ENCODE peak calls at places on chromosomes 12 and 14, in ten cellular contexts. N is T1000; D is AG20443; R is HCEC 1CT; E is stromal cell of bone marrow; I is stimulated activated effector memory CD8-positive, alpha-beta T cell treated with anti-CD3 and anti-CD28 coated beads, Interleukin-12 subunit alpha, Interleukin-12 subunit beta, amount 100 ng/mL, for 72 hours; J is nucleus accumbens; M is activated gamma-delta T cell treated with Interleukin-2 at 50 U/mL for 16 hours; S is transverse colon; U is mammary epithelial cell. F is an unnamed sample.

GRCh38 chr12:68976304-68976915 is 43.4 kb upstream of the CPM start:
- DNase-seq in D (no peak), R (no peak), I (no peak), J (no peak), S (no peak), U (no peak), M (no peak), E (no peak), N (no peak), F (no peak)

GRCh38 chr12:123200414-123200813 is 32.5 kb downstream of the MPHOSPH9 start:
- DNase-seq in J (no peak), U (no peak), R (no peak), I (no peak), E (no peak), S (no peak), M (no peak), D (no peak), N (no peak), F (no peak)

GRCh38 chr12:92543872-92544271 is 158.9 kb upstream of the PLEKHG7 start:
- DNase-seq in M (no peak), R (no peak), E (no peak), N (no peak), J (no peak), S (no peak), I (no peak), D (no peak), U (no peak), F (no peak)

GRCh38 chr12:123859035-123859434 is 96.9 kb downstream of the DNAH10 start:
- DNase-seq in N (no peak), U (no peak), D (no peak), R (no peak), E (no peak), I (no peak), S (no peak), M (no peak), J (no peak), F (no peak)

GRCh38 chr12:14886271-14886670 is 617 bp upstream of the MGP start:
- DNase-seq in R (no peak), D (no peak), M (no peak), E (no peak), S (no peak), U (peak), I (no peak), J (no peak), N (no peak), F (no peak)

GRCh38 chr12:43836455-43836989 is 641 bp downstream of the TMEM117 start:
- DNase-seq in I (no peak), R (no peak), D (no peak), J (no peak), U (no peak), E (no peak), S (no peak), M (no peak), N (no peak), F (no peak)

GRCh38 chr14:49992901-49993335 is 100.0 kb downstream of the ARF6 start:
- DNase-seq in J (no peak), D (peak), S (no peak), R (peak), U (no peak), N (peak), E (peak), I (peak), M (no peak), F (no peak)

GRCh38 chr12:125772403-125772802 is 707.2 kb downstream of the AACS start:
- DNase-seq in R (no peak), J (no peak), M (no peak), I (no peak), U (no peak), N (no peak), E (no peak), D (no peak), S (no peak), F (no peak)

GRCh38 chr12:33116284-33116683 is 219.7 kb upstream of the PKP2 start:
- DNase-seq in R (no peak), E (no peak), J (no peak), M (no peak), D (no peak), N (no peak), S (no peak), U (peak), I (no peak), F (no peak)

GRCh38 chr12:28222959-28223662 is 32.9 kb downstream of the CCDC91 start:
- DNase-seq in I (no peak), R (no peak), S (no peak), N (no peak), M (no peak), D (no peak), U (no peak), J (no peak), E (no peak), F (no peak)

GRCh38 chr14:105150368-105151111 is 18.0 kb downstream of the JAG2 start:
- DNase-seq in S (no peak), I (no peak), N (no peak), E (no peak), M (no peak), U (no peak), R (no peak), D (no peak), J (no peak), F (no peak)

GRCh38 chr12:75878382-75878720 is 153.2 kb downstream of the PHLDA1 start:
- DNase-seq in U (peak), M (no peak), N (no peak), D (no peak), J (no peak), E (no peak), I (no peak), R (peak), S (no peak), F (no peak)

GRCh38 chr12:122403831-122404230 is 18.6 kb downstream of the CLIP1 start:
- DNase-seq in I (no peak), R (no peak), N (no peak), J (no peak), E (no peak), S (no peak), M (no peak), U (no peak), D (no peak), F (no peak)

GRCh38 chr12:43332977-43333649 is 218.9 kb downstream of the ADAMTS20 start:
- DNase-seq in E (no peak), U (peak), J (no peak), S (no peak), N (no peak), D (no peak), R (peak), I (no peak), M (no peak), F (no peak)

GRCh38 chr12:96210376-96211055 is 16.3 kb downstream of the ELK3 start:
- DNase-seq in M (peak), R (no peak), D (no peak), U (no peak), J (no peak), N (no peak), E (no peak), I (no peak), S (no peak), F (no peak)

GRCh38 chr12:113161415-113162016 is 12.0 kb downstream of the CFAP73 start:
- DNase-seq in I (no peak), R (no peak), M (no peak), U (no peak), J (no peak), N (no peak), D (no peak), E (no peak), S (no peak), F (no peak)

GRCh38 chr12:1855241-1855640 is 34.9 kb downstream of the LRTM2 start:
- DNase-seq in S (no peak), I (no peak), R (no peak), U (peak), E (no peak), M (no peak), N (peak), D (no peak), J (no peak), F (no peak)

GRCh38 chr12:123150273-123150803 is 552 bp downstream of the PITPNM2 start:
- DNase-seq in I (peak), D (no peak), U (no peak), E (no peak), R (peak), N (no peak), S (peak), J (no peak), M (peak), F (no peak)

GRCh38 chr14:89325299-89325883 is 91.6 kb downstream of the FOXN3 start:
- DNase-seq in E (no peak), S (no peak), U (no peak), D (no peak), I (no peak), M (no peak), N (no peak), R (no peak), J (no peak), F (no peak)

GRCh38 chr12:84723988-84724387 is 188.6 kb downstream of the SLC6A15 start:
- DNase-seq in N (no peak), E (no peak), U (no peak), I (no peak), S (no peak), J (no peak), D (no peak), R (no peak), M (no peak), F (no peak)

GRCh38 chr14:68172664-68173063 is 353.1 kb downstream of the RAD51B start:
- DNase-seq in S (no peak), J (no peak), R (peak), N (no peak), D (no peak), U (no peak), M (no peak), I (no peak), E (no peak), F (no peak)

GRCh38 chr14:75310295-75311059 is 31.8 kb downstream of the FOS start:
- DNase-seq in I (no peak), N (peak), S (peak), M (no peak), R (peak), E (peak), D (peak), U (peak), J (peak), F (no peak)

GRCh38 chr12:60803147-60803546 is 1207.3 kb downstream of the SLC16A7 start:
- DNase-seq in I (no peak), N (no peak), D (no peak), S (no peak), E (no peak), R (no peak), J (no peak), M (no peak), U (no peak), F (no peak)

GRCh38 chr12:126369487-126370463 is 1304.5 kb downstream of the AACS start:
- DNase-seq in U (no peak), D (peak), I (no peak), S (no peak), J (no peak), E (peak), M (no peak), N (no peak), R (no peak), F (no peak)

GRCh38 chr12:53928054-53928879 is 10.4 kb upstream of the HOXC13 start:
- DNase-seq in R (no peak), J (no peak), E (no peak), D (no peak), I (no peak), M (no peak), U (no peak), N (no peak), S (no peak), F (no peak)

GRCh38 chr14:61553730-61554641 is 141.3 kb upstream of the HIF1A start:
- DNase-seq in N (peak), E (peak), D (peak), S (no peak), M (no peak), I (no peak), U (peak), J (no peak), R (peak), F (no peak)

GRCh38 chr14:76516884-76517283 is 140.9 kb downstream of the ESRRB start:
- DNase-seq in U (peak), E (no peak), N (no peak), R (no peak), M (no peak), S (no peak), I (no peak), D (no peak), J (no peak), F (no peak)

GRCh38 chr14:67938046-67938445 is 118.5 kb downstream of the RAD51B start:
- DNase-seq in N (no peak), R (no peak), I (no peak), J (no peak), S (no peak), D (no peak), M (no peak), E (no peak), U (no peak), F (no peak)

GRCh38 chr12:102167821-102168605 is 29.6 kb downstream of the PMCH start:
- DNase-seq in I (no peak), N (no peak), U (no peak), R (peak), E (no peak), J (no peak), S (no peak), D (peak), M (no peak), F (no peak)

F was measured in NK-92 treated with Interleukin-12 subunit alpha and Interleukin-12 subunit beta, amount 100 ng/mL, for 24 hours.